ENCODE peak calls at places on chromosomes 4 and X, in ten cellular contexts. D is SK-N-SH, E is GM23248, G is GM23338, T is Karpas-422, J is PC-9, V is hepatocyte, B is PC-3, X is MM.1S, Z is HCT116. L is an unnamed sample. For H3K9me2, the result is how much of the 10 kb centered on the place peaks cover.

GRCh38 chr4:107255596-107255995 is 219.5 kb upstream of the DKK2 start:
- DNase-seq in D (no peak), E (no peak), G (no peak), T (no peak), J (no peak), V (no peak), B (no peak), X (no peak), Z (no peak), L (no peak)

GRCh38 chrX:136214551-136214950 is 36.6 kb downstream of the MAP7D3 start:
- DNase-seq in D (no peak), E (peak), G (no peak), T (no peak), J (peak), V (peak), B (peak), X (no peak), Z (no peak), L (no peak)

GRCh38 chr4:159248383-159249178 is 145.7 kb downstream of the RAPGEF2 start:
- DNase-seq in D (peak), E (peak), G (no peak), T (no peak), J (no peak), V (peak), B (no peak), X (no peak), Z (no peak), L (no peak)

GRCh38 chrX:12975670-12975965 is 708 bp downstream of the TMSB4X start:
- DNase-seq in D (no peak), E (no peak), G (no peak), T (no peak), J (no peak), V (no peak), B (peak), X (no peak), Z (no peak), L (no peak)

GRCh38 chr4:26298198-26298950 is 22.4 kb upstream of the RBPJ start:
- DNase-seq in D (no peak), E (peak), G (peak), T (no peak), J (no peak), V (no peak), B (peak), X (no peak), Z (no peak), L (no peak)

GRCh38 chrX:137051978-137052640 is 18.3 kb upstream of the GPR101 start:
- DNase-seq in D (peak), E (peak), G (peak), T (peak), J (peak), V (peak), B (peak), X (peak), Z (peak), L (peak)

GRCh38 chr4:54586343-54586953 is 71.3 kb upstream of the KIT start:
- DNase-seq in D (no peak), E (peak), G (no peak), T (no peak), J (peak), V (peak), B (peak), X (no peak), Z (no peak), L (no peak)

GRCh38 chrX:141787655-141788054 is 50.5 kb upstream of the MAGEC3 start:
- DNase-seq in D (no peak), E (no peak), G (no peak), T (no peak), J (no peak), V (no peak), B (no peak), X (no peak), Z (no peak), L (no peak)

GRCh38 chrX:8726031-8726652 is 5.8 kb downstream of the ANOS1 start:
- DNase-seq in D (no peak), E (peak), G (peak), T (no peak), J (peak), V (no peak), B (peak), X (no peak), Z (no peak), L (no peak)

GRCh38 chr4:163701915-163702314 is 207.4 kb downstream of the TMA16 start:
- DNase-seq in D (no peak), E (peak), G (no peak), T (no peak), J (no peak), V (no peak), B (no peak), X (no peak), Z (no peak), L (no peak)

GRCh38 chr4:83358410-83358809 is 23.8 kb upstream of the HPSE start:
- DNase-seq in D (no peak), E (peak), G (no peak), T (no peak), J (peak), V (peak), B (peak), X (no peak), Z (no peak), L (no peak)

GRCh38 chr4:48939785-48940184 is 33.2 kb upstream of the OCIAD2 start:
- DNase-seq in D (no peak), E (peak), G (no peak), T (no peak), J (peak), V (peak), B (peak), X (no peak), Z (no peak), L (no peak)

GRCh38 chr4:121072080-121072835 is at the start of gene NDNF:
- DNase-seq in D (peak), E (peak), G (peak), T (no peak), J (no peak), V (peak), B (no peak), X (peak), Z (no peak), L (no peak)

GRCh38 chrX:107541244-107541643 is 87.1 kb upstream of the PRPS1 start:
- DNase-seq in D (no peak), E (peak), G (no peak), T (no peak), J (peak), V (peak), B (no peak), X (peak), Z (no peak), L (peak)

GRCh38 chr4:113646456-113646809 is 115.1 kb downstream of the CAMK2D start:
- DNase-seq in D (no peak), E (peak), G (peak), T (no peak), J (peak), V (peak), B (peak), X (no peak), Z (peak), L (no peak)

GRCh38 chr4:123234966-123235365 is 161.6 kb upstream of the SPRY1 start:
- DNase-seq in D (no peak), E (peak), G (no peak), T (no peak), J (no peak), V (no peak), B (peak), X (no peak), Z (no peak), L (no peak)

GRCh38 chr4:123235431-123235830 is 161.2 kb upstream of the SPRY1 start:
- DNase-seq in D (no peak), E (peak), G (no peak), T (no peak), J (no peak), V (no peak), B (peak), X (no peak), Z (no peak), L (no peak)

GRCh38 chr4:123232439-123232838 is 164.2 kb upstream of the SPRY1 start:
- DNase-seq in D (no peak), E (peak), G (no peak), T (no peak), J (peak), V (no peak), B (peak), X (no peak), Z (no peak), L (no peak)

GRCh38 chr4:123230061-123230460 is 166.5 kb upstream of the SPRY1 start:
- DNase-seq in D (no peak), E (no peak), G (no peak), T (no peak), J (peak), V (no peak), B (no peak), X (no peak), Z (no peak), L (no peak)

DNA sequence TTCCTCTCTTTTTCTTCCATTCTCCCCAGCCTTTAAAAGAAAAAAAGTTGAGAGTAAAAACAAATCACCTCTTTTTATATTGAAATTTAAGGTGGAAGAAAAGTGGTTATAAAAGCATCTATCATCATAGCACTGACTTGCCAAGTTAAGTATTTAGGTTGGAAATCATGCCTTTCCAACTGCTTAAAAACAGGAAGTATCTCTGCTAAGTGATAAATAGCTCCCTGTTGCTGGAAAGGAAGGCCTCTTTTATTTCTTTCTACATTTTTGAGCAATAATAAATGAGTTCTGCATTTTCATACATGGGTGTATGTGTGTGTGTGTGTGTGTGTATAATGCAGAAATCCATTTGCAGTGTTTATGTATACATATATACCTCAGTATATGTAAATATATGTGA is 163.2 kb upstream of the SPRY1 start:
- DNase-seq in D (no peak), E (no peak), G (no peak), T (no peak), J (no peak), V (no peak), B (no peak), X (no peak), Z (no peak), L (no peak)
- H3K27ac ChIP-seq in D (peak), E (no peak), G (no peak), T (no peak), J (no peak), V (no peak), B (no peak), X (no peak), Z (no peak), L (no peak)

GRCh38 chr4:187396106-187396505 is 599.5 kb upstream of the ZFP42 start:
- DNase-seq in D (no peak), E (no peak), G (peak), T (no peak), J (no peak), V (no peak), B (no peak), X (no peak), Z (no peak), L (no peak)
- H3K9me2 ChIP-seq in D (under half), E (under half), G (under half), T (under half), J (under half), V (under half), B (under half), X (under half), Z (under half), L (under half)

GRCh38 chrX:41291309-41291708 is 42.7 kb upstream of the DDX3X start:
- DNase-seq in D (no peak), E (no peak), G (peak), T (no peak), J (no peak), V (no peak), B (no peak), X (no peak), Z (no peak), L (no peak)
- H3K27ac ChIP-seq in D (no peak), E (no peak), G (peak), T (no peak), J (no peak), V (no peak), B (no peak), X (no peak), Z (no peak), L (no peak)

DNA sequence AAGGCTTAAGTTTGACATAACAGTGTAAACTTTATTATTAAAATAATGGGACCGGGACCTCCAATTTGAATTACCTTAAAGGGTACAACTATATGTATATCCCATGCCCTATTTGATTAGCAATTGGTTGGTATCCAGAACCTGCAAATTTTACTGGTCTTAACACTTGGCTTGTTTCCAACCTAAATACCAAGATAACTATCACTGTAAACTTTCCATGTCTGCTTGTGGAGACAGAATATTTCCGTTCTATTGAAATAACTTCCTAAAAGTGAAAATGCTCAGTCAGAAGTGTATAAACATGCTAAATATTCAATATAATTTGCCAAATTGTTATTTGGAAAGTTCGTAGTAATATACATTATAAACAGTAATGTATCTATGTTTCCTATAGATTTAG is 154.0 kb downstream of the TMEM47 start:
- DNase-seq in D (no peak), E (no peak), G (no peak), T (no peak), J (no peak), V (no peak), B (no peak), X (no peak), Z (no peak), L (no peak)
- H3K9me2 ChIP-seq in D (under half), E (under half), G (under half), T (under half), J (under half), V (under half), B (under half), X (under half), Z (under half), L (under half)

DNA sequence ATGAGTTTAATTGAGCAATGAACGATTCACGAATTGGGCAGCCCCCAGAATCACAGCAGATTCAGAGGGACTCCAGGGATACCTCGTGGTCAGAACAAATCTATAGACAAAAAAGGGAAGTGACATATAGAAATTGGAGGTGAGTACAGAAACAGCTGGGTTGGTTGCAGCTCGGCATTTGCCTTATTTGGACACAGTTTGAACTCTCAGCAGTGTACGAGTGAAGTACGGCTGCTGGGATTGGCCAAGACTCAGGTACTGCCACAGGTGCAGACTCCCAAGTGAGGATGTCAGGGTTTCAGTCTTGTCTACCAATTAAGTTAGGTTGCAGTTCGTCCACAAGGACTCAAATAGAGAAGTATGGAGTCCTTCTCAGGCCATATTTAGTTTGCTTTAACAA is 28.2 kb downstream of the HTT-AS start:
- DNase-seq in D (no peak), E (no peak), G (no peak), T (peak), J (no peak), V (no peak), B (no peak), X (peak), Z (no peak), L (peak)
- H3K27ac ChIP-seq in D (no peak), E (no peak), G (no peak), T (peak), J (no peak), V (no peak), B (no peak), X (peak), Z (no peak), L (peak)

GRCh38 chrX:154507673-154508072 is 8.4 kb downstream of the FAM3A start:
- DNase-seq in D (no peak), E (no peak), G (no peak), T (no peak), J (no peak), V (no peak), B (no peak), X (no peak), Z (no peak), L (no peak)
- H3K9me2 ChIP-seq in D (under half), E (under half), G (under half), T (under half), J (under half), V (under half), B (under half), X (under half), Z (under half), L (under half)

GRCh38 chr4:95728145-95728544 is 111.7 kb upstream of the PDHA2 start:
- DNase-seq in D (no peak), E (no peak), G (no peak), T (no peak), J (no peak), V (no peak), B (no peak), X (no peak), Z (no peak), L (no peak)
- H3K27ac ChIP-seq in D (no peak), E (no peak), G (no peak), T (no peak), J (no peak), V (no peak), B (peak), X (no peak), Z (no peak), L (no peak)